ENCODE peak calls at places on chromosomes 4 and X, in eight cellular contexts. T, S, B, Q, Z, G, L and Y are unnamed samples.

GRCh38 chrX:78979789-78980464 is 34.7 kb downstream of the P2RY10 start:
- DNase-seq in T (no peak), S (peak; percentile 0), B (no peak), Q (peak; percentile 50), Z (no peak), G (no peak), L (no peak), Y (no peak)

GRCh38 chr4:161696957-161697356 is 466.8 kb downstream of the FSTL5 start:
- DNase-seq in T (no peak), S (peak; percentile 15), B (no peak), Q (no peak), Z (no peak), G (no peak), L (no peak), Y (no peak)

GRCh38 chr4:125951275-125951887 is 636.6 kb downstream of the FAT4 start:
- DNase-seq in T (peak; percentile 60), S (no peak), B (no peak), Q (peak; percentile 28), Z (no peak), G (no peak), L (no peak), Y (no peak)

GRCh38 chrX:51496501-51497291 is at the start of gene NUDT11:
- DNase-seq in T (peak; percentile 72), S (peak; percentile 68), B (peak; percentile 7), Q (peak; percentile 70), Z (no peak), G (peak; percentile 90), L (no peak), Y (peak; percentile 40)

GRCh38 chr4:78863991-78864390 is 75.2 kb downstream of the PAQR3 start:
- DNase-seq in T (no peak), S (peak; percentile 2), B (no peak), Q (no peak), Z (no peak), G (no peak), L (no peak), Y (no peak)

GRCh38 chr4:152572417-152573086 is 36.7 kb upstream of the FBXW7 start:
- DNase-seq in T (peak; percentile 70), S (peak; percentile 96), B (no peak), Q (no peak), Z (no peak), G (no peak), L (no peak), Y (peak; percentile 66)

GRCh38 chr4:152807294-152807829 is 27.6 kb downstream of the ARFIP1 start:
- DNase-seq in T (peak; percentile 50), S (peak; percentile 48), B (no peak), Q (peak; percentile 71), Z (no peak), G (no peak), L (no peak), Y (no peak)

GRCh38 chr4:100938698-100939097 is 408.6 kb downstream of the PPP3CA start:
- DNase-seq in T (no peak), S (no peak), B (no peak), Q (no peak), Z (no peak), G (no peak), L (no peak), Y (no peak)

GRCh38 chr4:121594796-121595526 is 101.8 kb downstream of the ANXA5 start:
- DNase-seq in T (peak; percentile 30), S (peak; percentile 60), B (no peak), Q (peak; percentile 13), Z (no peak), G (no peak), L (no peak), Y (no peak)

GRCh38 chr4:179352221-179352620 is 1910.0 kb upstream of the AGA start:
- DNase-seq in T (no peak), S (no peak), B (no peak), Q (no peak), Z (no peak), G (no peak), L (no peak), Y (no peak)

GRCh38 chr4:15002659-15003440 is 569 bp downstream of the CPEB2 start:
- DNase-seq in T (peak; percentile 87), S (peak; percentile 59), B (peak; percentile 68), Q (peak; percentile 96), Z (peak; percentile 95), G (peak; percentile 89), L (peak; percentile 52), Y (peak; percentile 19)

GRCh38 chrX:116317409-116317808 is 119.0 kb upstream of the SLC6A14 start:
- DNase-seq in T (no peak), S (peak; percentile 22), B (no peak), Q (peak; percentile 55), Z (no peak), G (no peak), L (no peak), Y (no peak)

GRCh38 chr4:144985014-144985413 is 113.0 kb downstream of the ANAPC10 start:
- DNase-seq in T (no peak), S (no peak), B (no peak), Q (no peak), Z (no peak), G (no peak), L (no peak), Y (no peak)

GRCh38 chrX:42538405-42538804 is 239.6 kb downstream of the PPP1R2C start:
- DNase-seq in T (no peak), S (no peak), B (no peak), Q (no peak), Z (no peak), G (no peak), L (no peak), Y (no peak)

GRCh38 chr4:833156-833555 is 7.2 kb upstream of the CPLX1 start:
- DNase-seq in T (no peak), S (no peak), B (no peak), Q (no peak), Z (no peak), G (peak; percentile 65), L (no peak), Y (no peak)

GRCh38 chr4:7168106-7168505 is 24.2 kb upstream of the SORCS2 start:
- DNase-seq in T (no peak), S (no peak), B (no peak), Q (no peak), Z (no peak), G (peak; percentile 42), L (no peak), Y (no peak)

GRCh38 chr4:103718993-103719319 is 829 bp downstream of the TACR3 start:
- DNase-seq in T (no peak), S (no peak), B (no peak), Q (peak; percentile 16), Z (no peak), G (no peak), L (no peak), Y (no peak)

GRCh38 chr4:88136249-88136648 is 22.2 kb downstream of the ABCG2 start:
- DNase-seq in T (no peak), S (no peak), B (no peak), Q (no peak), Z (no peak), G (no peak), L (no peak), Y (no peak)

GRCh38 chrX:154476821-154477220 is 2.3 kb downstream of the LAGE3 start:
- DNase-seq in T (no peak), S (no peak), B (no peak), Q (no peak), Z (no peak), G (no peak), L (no peak), Y (no peak)

GRCh38 chr4:155353923-155354540 is 22.7 kb downstream of the MAP9 start:
- DNase-seq in T (peak; percentile 46), S (peak; percentile 30), B (no peak), Q (peak; percentile 60), Z (no peak), G (peak; percentile 86), L (no peak), Y (peak; percentile 35)

GRCh38 chr4:87410157-87410556 is 12.2 kb upstream of the NUDT9 start:
- DNase-seq in T (peak; percentile 30), S (no peak), B (no peak), Q (no peak), Z (no peak), G (no peak), L (no peak), Y (no peak)

GRCh38 chrX:30612250-30612655 is 34.7 kb upstream of the TASL start:
- DNase-seq in T (no peak), S (peak; percentile 80), B (no peak), Q (no peak), Z (no peak), G (no peak), L (no peak), Y (no peak)

GRCh38 chr4:35063171-35063570 is 1181.1 kb downstream of the ARAP2 start:
- DNase-seq in T (no peak), S (no peak), B (no peak), Q (no peak), Z (no peak), G (no peak), L (no peak), Y (no peak)

GRCh38 chrX:106894978-106895452 is 8.1 kb downstream of the RIPPLY1 start:
- DNase-seq in T (peak; percentile 76), S (peak; percentile 77), B (no peak), Q (peak; percentile 76), Z (no peak), G (no peak), L (no peak), Y (peak; percentile 42)

GRCh38 chrX:2774776-2775175 is 22.9 kb downstream of the XG start:
- DNase-seq in T (no peak), S (no peak), B (no peak), Q (no peak), Z (no peak), G (no peak), L (no peak), Y (no peak)

GRCh38 chr4:67897686-67898085 is 13.9 kb upstream of the TMPRSS11D start:
- DNase-seq in T (no peak), S (no peak), B (no peak), Q (no peak), Z (no peak), G (no peak), L (no peak), Y (no peak)

GRCh38 chr4:183499389-183499788 is 5.5 kb upstream of the ING2 start:
- DNase-seq in T (no peak), S (peak; percentile 59), B (no peak), Q (no peak), Z (no peak), G (no peak), L (no peak), Y (no peak)

GRCh38 chr4:138329506-138330070 is 87.4 kb upstream of the SLC7A11 start:
- DNase-seq in T (no peak), S (no peak), B (no peak), Q (no peak), Z (no peak), G (no peak), L (no peak), Y (no peak)

GRCh38 chr4:15961778-15962510 is 1.0 kb downstream of the FGFBP2 start:
- DNase-seq in T (no peak), S (no peak), B (no peak), Q (no peak), Z (no peak), G (no peak), L (no peak), Y (no peak)

GRCh38 chr4:43496188-43496587 is 603.7 kb downstream of the GRXCR1 start:
- DNase-seq in T (peak; percentile 4), S (peak; percentile 5), B (no peak), Q (peak; percentile 5), Z (no peak), G (no peak), L (no peak), Y (no peak)

GRCh38 chr4:26992657-26993361 is 132.2 kb downstream of the STIM2 start:
- DNase-seq in T (peak; percentile 89), S (peak; percentile 22), B (no peak), Q (peak; percentile 71), Z (no peak), G (no peak), L (peak; percentile 26), Y (no peak)

GRCh38 chr4:25913056-25913850 is 767 bp upstream of the SMIM20 start:
- DNase-seq in T (peak; percentile 47), S (peak; percentile 24), B (peak; percentile 11), Q (peak; percentile 58), Z (peak; percentile 86), G (peak; percentile 79), L (peak; percentile 15), Y (no peak)

GRCh38 chrX:31832263-31832662 is 760.4 kb upstream of the FTHL17 start:
- DNase-seq in T (no peak), S (peak; percentile 65), B (no peak), Q (no peak), Z (no peak), G (no peak), L (no peak), Y (peak; percentile 16)

GRCh38 chr4:110020681-110021443 is 108.2 kb downstream of the EGF start:
- DNase-seq in T (no peak), S (no peak), B (no peak), Q (no peak), Z (no peak), G (no peak), L (no peak), Y (no peak)